ENCODE peak calls at places on chromosome 13, in five cellular contexts. W is right lobe of liver, B is astrocyte, J is PC-3, A is tibial nerve. I is an unnamed sample.

GRCh38 chr13:95146486-95146885 is 154.8 kb downstream of the ABCC4 start:
- DNase-seq in A (no peak), B (no peak), W (no peak), J (no peak), I (no peak)

GRCh38 chr13:113110852-113111315 is 5.3 kb downstream of the F7 start:
- DNase-seq in A (no peak), W (peak; percentile 37), J (no peak), B (no peak), I (peak; percentile 33)

GRCh38 chr13:64293923-64294322 is 2878.3 kb upstream of the PCDH20 start:
- DNase-seq in W (no peak), B (no peak), J (peak; percentile 62), A (no peak), I (no peak)

GRCh38 chr13:52738719-52739467 is 727 bp downstream of the CNMD start:
- DNase-seq in W (no peak), J (no peak), B (no peak), A (no peak), I (no peak)

GRCh38 chr13:97810152-97810551 is 143.3 kb upstream of the IPO5 start:
- DNase-seq in A (no peak), B (no peak), W (no peak), J (peak; percentile 49), I (no peak)

GRCh38 chr13:113176292-113176691 is 17.8 kb downstream of the PROZ start:
- DNase-seq in W (peak; percentile 63), J (no peak), A (no peak), B (no peak), I (no peak)

GRCh38 chr13:81498969-81499368 is 1158.0 kb upstream of the SPRY2 start:
- DNase-seq in B (no peak), J (no peak), W (no peak), A (no peak), I (no peak)

GRCh38 chr13:27770809-27771208 is 21.5 kb upstream of the GSX1 start:
- DNase-seq in W (no peak), J (peak; percentile 56), B (no peak), A (no peak), I (no peak)

GRCh38 chr13:105519766-105520165 is 1015.7 kb downstream of the EFNB2 start:
- DNase-seq in A (no peak), B (no peak), W (no peak), J (no peak), I (no peak)

GRCh38 chr13:23570931-23571330 is 719 bp downstream of the TNFRSF19 start:
- DNase-seq in J (peak; percentile 9), A (no peak), W (no peak), B (peak; percentile 49), I (no peak)

GRCh38 chr13:27372896-27373295 is 51.5 kb upstream of the GTF3A start:
- DNase-seq in J (no peak), B (no peak), A (no peak), W (no peak), I (no peak)

GRCh38 chr13:93744886-93745285 is 518.3 kb downstream of the GPC6 start:
- DNase-seq in W (no peak), B (no peak), J (no peak), A (no peak), I (no peak)

GRCh38 chr13:27076411-27076810 is 95.2 kb downstream of the USP12 start:
- DNase-seq in J (no peak), W (no peak), B (peak; percentile 51), A (no peak), I (no peak)

GRCh38 chr13:67147257-67148218 is 82.6 kb downstream of the PCDH9 start:
- DNase-seq in B (peak; percentile 80), J (peak; percentile 14), W (no peak), A (no peak), I (no peak)

GRCh38 chr13:99577934-99578917 is 77.0 kb downstream of the TM9SF2 start:
- DNase-seq in A (no peak), W (peak; percentile 76), B (no peak), J (peak; percentile 20), I (no peak)
- TF ChIP-seq CTCF in A (no peak), W (peak; percentile 58), B (no peak), J (peak; percentile 43), I (no peak)

GRCh38 chr13:33615436-33615835 is 202.5 kb upstream of the RFC3 start:
- DNase-seq in B (no peak), J (no peak), W (no peak), A (no peak), I (no peak)
- TF ChIP-seq CTCF in B (no peak), J (no peak), W (no peak), A (no peak), I (no peak)

GRCh38 chr13:22195726-22196125 is 524.9 kb downstream of the FGF9 start:
- DNase-seq in W (no peak), B (no peak), A (no peak), J (no peak), I (no peak)
- TF ChIP-seq CTCF in W (no peak), B (no peak), A (no peak), J (no peak), I (no peak)

GRCh38 chr13:34833562-34834182 is 108.4 kb upstream of the NBEA start:
- DNase-seq in B (peak; percentile 18), J (peak; percentile 53), A (no peak), W (no peak), I (no peak)
- TF ChIP-seq CTCF in B (no peak), J (peak; percentile 55), A (no peak), W (no peak), I (no peak)

GRCh38 chr13:49367640-49368431 is 76.0 kb downstream of the CAB39L start:
- DNase-seq in B (peak; percentile 18), J (no peak), A (no peak), W (no peak), I (no peak)
- TF ChIP-seq CTCF in B (no peak), J (no peak), A (no peak), W (no peak), I (no peak)

DNA sequence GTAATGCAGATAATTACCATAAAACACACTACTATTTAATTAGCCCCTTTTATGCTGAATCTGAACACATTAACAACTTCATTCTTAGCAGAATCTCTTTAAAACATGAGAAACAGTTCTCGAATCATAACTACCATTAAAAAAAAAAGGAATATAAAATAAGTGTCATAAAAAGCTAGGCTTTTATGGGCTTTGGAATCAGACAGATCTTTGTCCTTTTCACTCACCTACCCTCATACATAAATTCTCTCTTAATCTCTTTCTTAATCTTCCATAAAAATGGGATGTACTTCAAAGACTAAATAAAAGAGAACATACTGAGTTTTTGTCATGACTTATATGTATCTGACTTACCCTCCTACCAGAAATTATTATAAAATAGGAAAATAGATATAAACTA is 961.4 kb upstream of the MIR17HG start:
- DNase-seq in J (no peak), W (no peak), A (no peak), B (no peak), I (no peak)
- TF ChIP-seq CTCF in J (no peak), W (no peak), A (no peak), B (no peak), I (no peak)

GRCh38 chr13:40992678-40993077 is 26.4 kb downstream of the ELF1 start:
- DNase-seq in J (peak; percentile 34), A (no peak), W (no peak), B (no peak), I (no peak)
- TF ChIP-seq CTCF in J (peak; percentile 38), A (no peak), W (peak; percentile 26), B (no peak), I (no peak)

I was measured in sigmoid colon.